ENCODE peak calls at places on chromosomes 11 and 22, in four cellular contexts. R is stimulated activated CD4-positive, alpha-beta T cell treated with anti-CD3 and anti-CD28 coated beads, Interleukin-2, amount 100 ng/mL, for 48 hours; G is Daoy; D is KG1. T is an unnamed sample.
A peak's percentile ranks its signal among the peaks of the same experiment; 100 is the strongest.

GRCh38 chr11:13169709-13170108 is 107.9 kb upstream of the BMAL1 start:
- DNase-seq in R (no peak), D (no peak), G (peak; percentile 88), T (peak; percentile 93)

GRCh38 chr11:117498791-117499190 is 171.1 kb downstream of the CEP164 start:
- DNase-seq in G (no peak), R (no peak), D (no peak), T (no peak)

GRCh38 chr22:32887293-32887692 is 85.8 kb downstream of the TIMP3 start:
- DNase-seq in D (no peak), R (no peak), G (no peak), T (no peak)

GRCh38 chr22:37218771-37219411 is 6.6 kb upstream of the SSTR3 start:
- DNase-seq in D (no peak), G (no peak), R (peak; percentile 49), T (no peak)

GRCh38 chr11:95337175-95337957 is 106.4 kb upstream of the SESN3 start:
- DNase-seq in D (peak; percentile 39), R (peak; percentile 40), G (peak; percentile 46), T (no peak)

GRCh38 chr11:106668147-106668546 is 350.1 kb downstream of the GUCY1A2 start:
- DNase-seq in G (peak; percentile 70), D (no peak), R (no peak), T (peak; percentile 38)

GRCh38 chr22:31857247-31857646 is 87.1 kb upstream of the YWHAH start:
- DNase-seq in R (no peak), G (no peak), D (no peak), T (no peak)

GRCh38 chr11:8907116-8907515 is 3.9 kb upstream of the AKIP1 start:
- DNase-seq in R (no peak), D (no peak), G (no peak), T (no peak)

GRCh38 chr11:60899021-60899936 is 7.1 kb downstream of the PRPF19 start:
- DNase-seq in R (peak; percentile 15), D (peak; percentile 43), G (peak; percentile 55), T (peak; percentile 83)

GRCh38 chr11:104965735-104966134 is 2.6 kb downstream of the CASP4 start:
- DNase-seq in R (no peak), D (no peak), G (no peak), T (no peak)

GRCh38 chr11:8068605-8069221 is 12.3 kb upstream of the TUB start:
- DNase-seq in R (no peak), D (no peak), G (peak; percentile 76), T (peak; percentile 88)

GRCh38 chr11:65013130-65013691 is 749 bp upstream of the ARL2 start:
- DNase-seq in D (peak; percentile 93), G (peak; percentile 90), R (peak; percentile 91), T (peak; percentile 79)

GRCh38 chr11:97938789-97939188 is 1082.0 kb upstream of the CNTN5 start:
- DNase-seq in G (no peak), R (no peak), D (no peak), T (no peak)

GRCh38 chr11:65696802-65697552 is 15.1 kb upstream of the KAT5 start:
- DNase-seq in G (no peak), D (no peak), R (no peak), T (no peak)

GRCh38 chr11:41050791-41051190 is 408.7 kb downstream of the LRRC4C start:
- DNase-seq in G (no peak), D (no peak), R (no peak), T (no peak)

GRCh38 chr22:35376728-35377472 is 4.0 kb upstream of the HMOX1 start:
- DNase-seq in R (no peak), G (peak; percentile 98), D (peak; percentile 44), T (peak; percentile 95)

GRCh38 chr22:46738961-46739870 is 1.2 kb upstream of the CERK start:
- DNase-seq in R (peak; percentile 62), G (no peak), D (no peak), T (peak; percentile 87)

GRCh38 chr11:118625036-118625690 is 17.7 kb downstream of the PHLDB1 start:
- DNase-seq in D (no peak), R (no peak), G (no peak), T (no peak)

GRCh38 chr11:18853086-18853720 is 61.6 kb upstream of the PTPN5 start:
- DNase-seq in G (peak; percentile 23), R (no peak), D (no peak), T (peak; percentile 38)

GRCh38 chr11:121359587-121359986 is 67.0 kb downstream of the SC5D start:
- DNase-seq in G (no peak), D (no peak), R (no peak), T (no peak)

GRCh38 chr11:100498780-100499179 is 188.3 kb upstream of the ARHGAP42 start:
- DNase-seq in G (no peak), D (no peak), R (no peak), T (no peak)